ENCODE peak calls at places on chromosomes 5 and 9, in ten cellular contexts. One of them, this sample, is unnamed.
A peak's percentile ranks its signal among the peaks of the same experiment; 100 is the strongest.

GRCh38 chr9:97982191-97982718 is 886 bp upstream of the ANP32B start:
- DNase-seq in mammary epithelial cell: no peak
- DNase-seq in GM23338: peak; percentile 64
- DNase-seq in GM12878: no peak
- DNase-seq in neural progenitor cell: no peak
- DNase-seq in K562: peak; percentile 60
- DNase-seq in hepatocyte: no peak
- DNase-seq in GM23248: peak; percentile 48
- DNase-seq in PC-9: no peak
- DNase-seq in fibroblast of lung: no peak
- DNase-seq in this sample: peak; percentile 58

GRCh38 chr9:94030318-94031179 is 53.7 kb upstream of the PTPDC1 start:
- DNase-seq in GM23248: peak; percentile 97
- DNase-seq in GM23338: peak; percentile 93
- DNase-seq in hepatocyte: peak; percentile 94
- DNase-seq in K562: peak; percentile 90
- DNase-seq in GM12878: peak; percentile 26
- DNase-seq in neural progenitor cell: peak; percentile 90
- DNase-seq in PC-9: peak; percentile 71
- DNase-seq in fibroblast of lung: peak; percentile 85
- DNase-seq in mammary epithelial cell: peak; percentile 85
- DNase-seq in this sample: peak; percentile 86

GRCh38 chr5:132499440-132500243 is 9.1 kb upstream of the IRF1 start:
- DNase-seq in GM12878: no peak
- DNase-seq in PC-9: peak; percentile 90
- DNase-seq in mammary epithelial cell: no peak
- DNase-seq in GM23338: no peak
- DNase-seq in hepatocyte: peak; percentile 7
- DNase-seq in GM23248: no peak
- DNase-seq in K562: no peak
- DNase-seq in neural progenitor cell: no peak
- DNase-seq in fibroblast of lung: no peak
- DNase-seq in this sample: no peak

GRCh38 chr9:129392093-129392541 is 214.1 kb upstream of the IER5L start:
- DNase-seq in mammary epithelial cell: no peak
- DNase-seq in hepatocyte: no peak
- DNase-seq in K562: no peak
- DNase-seq in neural progenitor cell: no peak
- DNase-seq in GM23248: no peak
- DNase-seq in GM12878: no peak
- DNase-seq in fibroblast of lung: no peak
- DNase-seq in PC-9: no peak
- DNase-seq in GM23338: no peak
- DNase-seq in this sample: no peak

GRCh38 chr5:154189256-154189818 is 1.2 kb upstream of the GALNT10 start:
- DNase-seq in GM12878: no peak
- DNase-seq in mammary epithelial cell: no peak
- DNase-seq in GM23338: peak; percentile 31
- DNase-seq in fibroblast of lung: no peak
- DNase-seq in hepatocyte: no peak
- DNase-seq in PC-9: peak; percentile 22
- DNase-seq in GM23248: peak; percentile 61
- DNase-seq in K562: no peak
- DNase-seq in neural progenitor cell: peak; percentile 45
- DNase-seq in this sample: no peak

GRCh38 chr9:6106576-6107339 is 91.3 kb upstream of the RANBP6 start:
- DNase-seq in fibroblast of lung: peak; percentile 2
- DNase-seq in K562: peak; percentile 57
- DNase-seq in PC-9: peak; percentile 39
- DNase-seq in GM23248: peak; percentile 71
- DNase-seq in GM23338: peak; percentile 70
- DNase-seq in neural progenitor cell: peak; percentile 65
- DNase-seq in GM12878: peak; percentile 41
- DNase-seq in mammary epithelial cell: peak; percentile 70
- DNase-seq in hepatocyte: peak; percentile 38
- DNase-seq in this sample: peak; percentile 35

GRCh38 chr9:133332381-133332730 is 3.6 kb downstream of the SURF6 start:
- DNase-seq in GM23248: no peak
- DNase-seq in GM23338: no peak
- DNase-seq in GM12878: no peak
- DNase-seq in PC-9: no peak
- DNase-seq in fibroblast of lung: no peak
- DNase-seq in mammary epithelial cell: no peak
- DNase-seq in hepatocyte: no peak
- DNase-seq in neural progenitor cell: no peak
- DNase-seq in K562: peak; percentile 0
- DNase-seq in this sample: no peak

GRCh38 chr9:127915801-127916664 is 808 bp downstream of the ST6GALNAC4 start:
- DNase-seq in fibroblast of lung: no peak
- DNase-seq in GM12878: no peak
- DNase-seq in mammary epithelial cell: no peak
- DNase-seq in GM23338: no peak
- DNase-seq in hepatocyte: no peak
- DNase-seq in PC-9: no peak
- DNase-seq in neural progenitor cell: no peak
- DNase-seq in GM23248: peak; percentile 34
- DNase-seq in K562: peak; percentile 26
- DNase-seq in this sample: no peak

GRCh38 chr5:174472956-174473355 is 251.4 kb upstream of the MSX2 start:
- DNase-seq in GM23248: no peak
- DNase-seq in hepatocyte: no peak
- DNase-seq in PC-9: no peak
- DNase-seq in fibroblast of lung: no peak
- DNase-seq in GM23338: no peak
- DNase-seq in mammary epithelial cell: no peak
- DNase-seq in neural progenitor cell: no peak
- DNase-seq in GM12878: no peak
- DNase-seq in K562: no peak
- DNase-seq in this sample: no peak

GRCh38 chr5:79493596-79494343 is 20.2 kb downstream of the HOMER1 start:
- DNase-seq in GM12878: no peak
- DNase-seq in PC-9: no peak
- DNase-seq in GM23248: peak; percentile 28
- DNase-seq in fibroblast of lung: no peak
- DNase-seq in neural progenitor cell: no peak
- DNase-seq in hepatocyte: no peak
- DNase-seq in K562: no peak
- DNase-seq in GM23338: peak; percentile 38
- DNase-seq in mammary epithelial cell: no peak
- DNase-seq in this sample: no peak

DNA sequence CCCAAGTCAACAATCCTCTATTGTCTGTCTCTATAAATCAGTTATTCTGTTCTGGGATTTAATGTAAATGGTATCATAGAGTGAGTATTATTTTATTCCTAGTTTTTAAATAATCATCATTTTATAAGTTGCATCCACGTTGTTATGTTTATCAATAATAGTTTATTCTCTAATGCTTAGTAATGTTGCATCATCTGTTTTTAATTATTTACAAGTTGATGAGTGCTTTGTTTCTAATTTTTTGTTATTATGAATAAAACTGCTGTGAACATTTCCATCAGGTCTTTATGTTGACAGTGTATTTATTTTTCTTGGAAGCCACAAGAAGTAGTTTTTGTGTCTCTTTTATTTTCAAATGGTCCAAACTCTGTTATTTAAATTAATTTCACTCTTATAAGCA is 1201.2 kb upstream of the CDH6 start:
- DNase-seq in GM23338: no peak
- DNase-seq in neural progenitor cell: no peak
- DNase-seq in GM23248: no peak
- DNase-seq in mammary epithelial cell: no peak
- DNase-seq in K562: no peak
- DNase-seq in fibroblast of lung: no peak
- DNase-seq in PC-9: no peak
- DNase-seq in hepatocyte: no peak
- DNase-seq in GM12878: no peak
- DNase-seq in this sample: no peak
- H3K36me3 ChIP-seq in GM23338: no peaks in the 10 kb centered on the region
- H3K36me3 ChIP-seq in neural progenitor cell: no peaks in the 10 kb centered on the region
- H3K36me3 ChIP-seq in GM23248: no peaks in the 10 kb centered on the region
- H3K36me3 ChIP-seq in mammary epithelial cell: no peaks in the 10 kb centered on the region
- H3K36me3 ChIP-seq in K562: no peaks in the 10 kb centered on the region
- H3K36me3 ChIP-seq in fibroblast of lung: no peaks in the 10 kb centered on the region
- H3K36me3 ChIP-seq in PC-9: no peaks in the 10 kb centered on the region
- H3K36me3 ChIP-seq in hepatocyte: no peaks in the 10 kb centered on the region
- H3K36me3 ChIP-seq in GM12878: no peaks in the 10 kb centered on the region
- H3K36me3 ChIP-seq in this sample: no peaks in the 10 kb centered on the region

DNA sequence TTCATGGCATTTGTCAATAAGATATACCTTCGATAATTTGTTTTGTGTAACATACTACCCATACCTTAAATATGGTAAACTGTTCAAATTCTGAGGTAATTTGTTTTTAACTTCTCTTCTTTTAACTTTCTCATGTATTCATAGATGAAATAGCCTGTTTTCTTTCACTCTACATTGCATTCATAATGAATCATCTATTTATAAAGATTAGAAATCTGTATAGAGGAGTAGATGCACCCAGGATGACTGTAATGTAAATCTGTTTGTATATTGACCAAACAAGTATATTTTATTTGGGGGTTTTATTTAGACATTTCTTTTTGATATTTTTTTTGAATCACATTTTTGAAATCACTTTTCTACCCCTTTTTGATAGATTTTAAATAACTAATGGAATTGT is 144.6 kb downstream of the CD180 start:
- DNase-seq in fibroblast of lung: no peak
- DNase-seq in PC-9: no peak
- DNase-seq in hepatocyte: no peak
- DNase-seq in GM12878: no peak
- DNase-seq in GM23248: peak; percentile 37
- DNase-seq in neural progenitor cell: no peak
- DNase-seq in GM23338: no peak
- DNase-seq in mammary epithelial cell: no peak
- DNase-seq in K562: no peak
- DNase-seq in this sample: no peak
- H3K4me1 ChIP-seq in fibroblast of lung: no peaks in the 10 kb centered on the region
- H3K4me1 ChIP-seq in PC-9: peaks cover 4% of the 10 kb centered on the region
- H3K4me1 ChIP-seq in hepatocyte: peaks cover 15% of the 10 kb centered on the region
- H3K4me1 ChIP-seq in GM12878: no peaks in the 10 kb centered on the region
- H3K4me1 ChIP-seq in GM23248: peaks cover 8% of the 10 kb centered on the region
- H3K4me1 ChIP-seq in neural progenitor cell: peaks cover 10% of the 10 kb centered on the region
- H3K4me1 ChIP-seq in GM23338: peaks cover 8% of the 10 kb centered on the region
- H3K4me1 ChIP-seq in mammary epithelial cell: peaks cover 12% of the 10 kb centered on the region
- H3K4me1 ChIP-seq in K562: no peaks in the 10 kb centered on the region
- H3K4me1 ChIP-seq in this sample: no peaks in the 10 kb centered on the region

GRCh38 chr5:84382363-84383295 is 2.1 kb downstream of the EDIL3 start:
- DNase-seq in GM23338: peak; percentile 86
- DNase-seq in mammary epithelial cell: peak; percentile 66
- DNase-seq in fibroblast of lung: peak; percentile 81
- DNase-seq in K562: no peak
- DNase-seq in GM23248: peak; percentile 47
- DNase-seq in neural progenitor cell: peak; percentile 82
- DNase-seq in PC-9: no peak
- DNase-seq in GM12878: no peak
- DNase-seq in hepatocyte: peak; percentile 71
- DNase-seq in this sample: peak; percentile 51
- TF ChIP-seq EZH2 in GM23338: no peak
- TF ChIP-seq EZH2 in mammary epithelial cell: peak; percentile 29
- TF ChIP-seq EZH2 in fibroblast of lung: no peak
- TF ChIP-seq EZH2 in K562: no peak
- TF ChIP-seq EZH2 in GM23248: peak; percentile 73
- TF ChIP-seq EZH2 in neural progenitor cell: no peak
- TF ChIP-seq EZH2 in PC-9: no peak
- TF ChIP-seq EZH2 in GM12878: no peak
- TF ChIP-seq EZH2 in hepatocyte: no peak
- TF ChIP-seq EZH2 in this sample: peak; percentile 22

GRCh38 chr9:87513171-87513570 is 15.5 kb downstream of the DAPK1 start:
- DNase-seq in mammary epithelial cell: no peak
- DNase-seq in GM12878: no peak
- DNase-seq in fibroblast of lung: no peak
- DNase-seq in neural progenitor cell: no peak
- DNase-seq in PC-9: no peak
- DNase-seq in GM23248: no peak
- DNase-seq in K562: no peak
- DNase-seq in GM23338: no peak
- DNase-seq in hepatocyte: no peak
- DNase-seq in this sample: no peak
- H3K36me3 ChIP-seq in mammary epithelial cell: no peaks in the 10 kb centered on the region
- H3K36me3 ChIP-seq in GM12878: peaks cover 3% of the 10 kb centered on the region
- H3K36me3 ChIP-seq in fibroblast of lung: no peaks in the 10 kb centered on the region
- H3K36me3 ChIP-seq in neural progenitor cell: no peaks in the 10 kb centered on the region
- H3K36me3 ChIP-seq in PC-9: no peaks in the 10 kb centered on the region
- H3K36me3 ChIP-seq in GM23248: no peaks in the 10 kb centered on the region
- H3K36me3 ChIP-seq in K562: peaks cover 11% of the 10 kb centered on the region
- H3K36me3 ChIP-seq in GM23338: peaks cover 25% of the 10 kb centered on the region
- H3K36me3 ChIP-seq in hepatocyte: no peaks in the 10 kb centered on the region
- H3K36me3 ChIP-seq in this sample: peaks cover 58% of the 10 kb centered on the region

GRCh38 chr5:113059232-113059805 is 82.7 kb downstream of the DCP2 start:
- DNase-seq in K562: no peak
- DNase-seq in GM12878: no peak
- DNase-seq in neural progenitor cell: peak; percentile 60
- DNase-seq in fibroblast of lung: peak; percentile 96
- DNase-seq in GM23248: peak; percentile 75
- DNase-seq in hepatocyte: no peak
- DNase-seq in PC-9: no peak
- DNase-seq in GM23338: no peak
- DNase-seq in mammary epithelial cell: no peak
- DNase-seq in this sample: no peak
- H3K4me1 ChIP-seq in K562: no peaks in the 10 kb centered on the region
- H3K4me1 ChIP-seq in GM12878: peaks cover 8% of the 10 kb centered on the region
- H3K4me1 ChIP-seq in neural progenitor cell: peaks cover 10% of the 10 kb centered on the region
- H3K4me1 ChIP-seq in fibroblast of lung: peaks cover 5% of the 10 kb centered on the region
- H3K4me1 ChIP-seq in GM23248: peaks cover 28% of the 10 kb centered on the region
- H3K4me1 ChIP-seq in hepatocyte: peaks cover 9% of the 10 kb centered on the region
- H3K4me1 ChIP-seq in PC-9: no peaks in the 10 kb centered on the region
- H3K4me1 ChIP-seq in GM23338: no peaks in the 10 kb centered on the region
- H3K4me1 ChIP-seq in mammary epithelial cell: peaks cover 6% of the 10 kb centered on the region
- H3K4me1 ChIP-seq in this sample: no peaks in the 10 kb centered on the region

DNA sequence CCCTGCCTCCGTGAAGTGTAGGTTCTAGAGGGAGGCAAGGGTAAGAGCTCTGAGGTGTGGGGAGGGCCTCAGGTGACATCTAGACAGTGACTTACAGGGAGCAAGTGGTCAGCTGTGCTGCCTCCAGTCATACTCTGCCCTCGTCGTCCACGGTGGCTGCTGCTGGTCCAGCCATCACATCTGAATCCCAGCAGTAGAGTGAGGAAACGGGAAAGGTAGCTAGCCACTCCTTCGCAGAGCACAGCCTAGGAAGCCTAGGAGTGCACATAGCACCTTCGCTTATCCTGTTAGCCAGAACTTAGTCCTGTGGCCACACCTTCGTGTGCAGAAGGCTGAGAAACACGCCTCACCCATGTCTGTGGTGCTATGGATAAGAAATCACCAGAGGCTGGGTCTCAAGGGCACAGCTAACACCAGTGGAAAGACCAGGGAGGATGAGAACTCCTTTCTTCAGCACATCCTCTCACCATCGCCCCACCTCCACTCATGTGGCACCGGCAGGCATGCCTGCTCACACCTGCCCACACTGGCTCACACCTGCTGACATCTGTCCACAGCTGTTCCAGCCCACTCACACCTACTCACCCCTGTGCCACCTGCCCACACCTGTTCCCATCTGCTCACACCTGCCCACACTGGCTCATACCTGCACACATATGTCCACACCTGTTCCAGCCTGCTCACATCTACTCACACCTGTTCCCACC is 44.5 kb upstream of the SLC6A19 start:
- DNase-seq in PC-9: no peak
- DNase-seq in hepatocyte: no peak
- DNase-seq in GM23248: no peak
- DNase-seq in mammary epithelial cell: no peak
- DNase-seq in fibroblast of lung: no peak
- DNase-seq in GM23338: no peak
- DNase-seq in K562: no peak
- DNase-seq in neural progenitor cell: no peak
- DNase-seq in GM12878: no peak
- DNase-seq in this sample: no peak
- TF ChIP-seq EZH2 in PC-9: no peak
- TF ChIP-seq EZH2 in hepatocyte: no peak
- TF ChIP-seq EZH2 in GM23248: no peak
- TF ChIP-seq EZH2 in mammary epithelial cell: no peak
- TF ChIP-seq EZH2 in fibroblast of lung: no peak
- TF ChIP-seq EZH2 in GM23338: no peak
- TF ChIP-seq EZH2 in K562: no peak
- TF ChIP-seq EZH2 in neural progenitor cell: no peak
- TF ChIP-seq EZH2 in GM12878: no peak
- TF ChIP-seq EZH2 in this sample: no peak

GRCh38 chr9:131618785-131619184 is 73.5 kb downstream of the PRRT1B start:
- DNase-seq in GM23338: no peak
- DNase-seq in GM23248: no peak
- DNase-seq in GM12878: no peak
- DNase-seq in neural progenitor cell: no peak
- DNase-seq in mammary epithelial cell: no peak
- DNase-seq in hepatocyte: no peak
- DNase-seq in K562: no peak
- DNase-seq in fibroblast of lung: no peak
- DNase-seq in PC-9: no peak
- DNase-seq in this sample: no peak
- H3K36me3 ChIP-seq in GM23338: peaks cover 6% of the 10 kb centered on the region
- H3K36me3 ChIP-seq in GM23248: no peaks in the 10 kb centered on the region
- H3K36me3 ChIP-seq in GM12878: peaks cover 40% of the 10 kb centered on the region
- H3K36me3 ChIP-seq in neural progenitor cell: no peaks in the 10 kb centered on the region
- H3K36me3 ChIP-seq in mammary epithelial cell: peaks cover 6% of the 10 kb centered on the region
- H3K36me3 ChIP-seq in hepatocyte: no peaks in the 10 kb centered on the region
- H3K36me3 ChIP-seq in K562: peaks cover 31% of the 10 kb centered on the region
- H3K36me3 ChIP-seq in fibroblast of lung: peaks cover 16% of the 10 kb centered on the region
- H3K36me3 ChIP-seq in PC-9: no peaks in the 10 kb centered on the region
- H3K36me3 ChIP-seq in this sample: peaks cover 11% of the 10 kb centered on the region

This sample was measured in A673.